ENCODE peak calls at places on chromosomes 11 and 22, in eight cellular contexts. One of them, this sample, is unnamed.

GRCh38 chr11:87477321-87477720 is 439.6 kb downstream of the TMEM135 start:
- DNase-seq in GM12865: no peak
- DNase-seq in PC-3: no peak
- DNase-seq in psoas muscle: no peak
- DNase-seq in body of pancreas: no peak
- DNase-seq in cardiac fibroblast: no peak
- DNase-seq in AG04450: no peak
- DNase-seq in GM10248: no peak
- DNase-seq in this sample: no peak

GRCh38 chr22:37887610-37888378 is 18.3 kb upstream of the MICALL1 start:
- DNase-seq in GM12865: no peak
- DNase-seq in PC-3: peak; percentile 70
- DNase-seq in psoas muscle: no peak
- DNase-seq in body of pancreas: peak; percentile 23
- DNase-seq in cardiac fibroblast: peak; percentile 96
- DNase-seq in AG04450: peak; percentile 47
- DNase-seq in GM10248: no peak
- DNase-seq in this sample: no peak

GRCh38 chr11:34890812-34891211 is 25.4 kb downstream of the APIP start:
- DNase-seq in GM12865: peak; percentile 21
- DNase-seq in PC-3: peak; percentile 78
- DNase-seq in psoas muscle: no peak
- DNase-seq in body of pancreas: no peak
- DNase-seq in cardiac fibroblast: peak; percentile 74
- DNase-seq in AG04450: peak; percentile 3
- DNase-seq in GM10248: peak; percentile 21
- DNase-seq in this sample: no peak

GRCh38 chr11:43997022-43997665 is 50.6 kb upstream of the ACCSL start:
- DNase-seq in GM12865: peak; percentile 21
- DNase-seq in PC-3: no peak
- DNase-seq in psoas muscle: no peak
- DNase-seq in body of pancreas: no peak
- DNase-seq in cardiac fibroblast: no peak
- DNase-seq in AG04450: no peak
- DNase-seq in GM10248: no peak
- DNase-seq in this sample: no peak

GRCh38 chr11:19873730-19874129 is 161.1 kb downstream of the NAV2 start:
- DNase-seq in GM12865: no peak
- DNase-seq in PC-3: no peak
- DNase-seq in psoas muscle: no peak
- DNase-seq in body of pancreas: no peak
- DNase-seq in cardiac fibroblast: no peak
- DNase-seq in AG04450: no peak
- DNase-seq in GM10248: no peak
- DNase-seq in this sample: no peak

GRCh38 chr11:81869337-81870065 is 864.2 kb downstream of the FAM181B start:
- DNase-seq in GM12865: peak; percentile 93
- DNase-seq in PC-3: no peak
- DNase-seq in psoas muscle: no peak
- DNase-seq in body of pancreas: peak; percentile 29
- DNase-seq in cardiac fibroblast: no peak
- DNase-seq in AG04450: no peak
- DNase-seq in GM10248: peak; percentile 28
- DNase-seq in this sample: peak; percentile 22

GRCh38 chr11:72951815-72952340 is 137.7 kb downstream of the ATG16L2 start:
- DNase-seq in GM12865: peak; percentile 64
- DNase-seq in PC-3: no peak
- DNase-seq in psoas muscle: no peak
- DNase-seq in body of pancreas: no peak
- DNase-seq in cardiac fibroblast: no peak
- DNase-seq in AG04450: no peak
- DNase-seq in GM10248: peak; percentile 36
- DNase-seq in this sample: peak; percentile 45

GRCh38 chr11:84260862-84261261 is 974.7 kb upstream of the CCDC90B start:
- DNase-seq in GM12865: no peak
- DNase-seq in PC-3: no peak
- DNase-seq in psoas muscle: no peak
- DNase-seq in body of pancreas: no peak
- DNase-seq in cardiac fibroblast: no peak
- DNase-seq in AG04450: no peak
- DNase-seq in GM10248: no peak
- DNase-seq in this sample: no peak

GRCh38 chr11:8477680-8478079 is 116.3 kb downstream of the STK33 start:
- DNase-seq in GM12865: peak; percentile 56
- DNase-seq in PC-3: no peak
- DNase-seq in psoas muscle: no peak
- DNase-seq in body of pancreas: no peak
- DNase-seq in cardiac fibroblast: no peak
- DNase-seq in AG04450: no peak
- DNase-seq in GM10248: peak; percentile 27
- DNase-seq in this sample: peak; percentile 33

GRCh38 chr22:43066844-43067385 is 22.3 kb downstream of the TTLL1 start:
- DNase-seq in GM12865: no peak
- DNase-seq in PC-3: peak; percentile 75
- DNase-seq in psoas muscle: no peak
- DNase-seq in body of pancreas: no peak
- DNase-seq in cardiac fibroblast: no peak
- DNase-seq in AG04450: no peak
- DNase-seq in GM10248: no peak
- DNase-seq in this sample: no peak

GRCh38 chr11:104152941-104153340 is 11.0 kb downstream of the PDGFD start:
- DNase-seq in GM12865: peak; percentile 7
- DNase-seq in PC-3: no peak
- DNase-seq in psoas muscle: no peak
- DNase-seq in body of pancreas: no peak
- DNase-seq in cardiac fibroblast: no peak
- DNase-seq in AG04450: no peak
- DNase-seq in GM10248: no peak
- DNase-seq in this sample: no peak

GRCh38 chr22:41742918-41743317 is 43.6 kb downstream of the MEI1 start:
- DNase-seq in GM12865: no peak
- DNase-seq in PC-3: no peak
- DNase-seq in psoas muscle: no peak
- DNase-seq in body of pancreas: no peak
- DNase-seq in cardiac fibroblast: no peak
- DNase-seq in AG04450: no peak
- DNase-seq in GM10248: no peak
- DNase-seq in this sample: no peak

GRCh38 chr11:100918551-100919500 is 210.8 kb downstream of the PGR start:
- DNase-seq in GM12865: no peak
- DNase-seq in PC-3: peak; percentile 77
- DNase-seq in psoas muscle: no peak
- DNase-seq in body of pancreas: no peak
- DNase-seq in cardiac fibroblast: peak; percentile 21
- DNase-seq in AG04450: no peak
- DNase-seq in GM10248: no peak
- DNase-seq in this sample: no peak

GRCh38 chr11:78032090-78032489 is 9.0 kb upstream of the KCTD14 start:
- DNase-seq in GM12865: no peak
- DNase-seq in PC-3: no peak
- DNase-seq in psoas muscle: no peak
- DNase-seq in body of pancreas: peak; percentile 76
- DNase-seq in cardiac fibroblast: peak; percentile 63
- DNase-seq in AG04450: no peak
- DNase-seq in GM10248: no peak
- DNase-seq in this sample: no peak

GRCh38 chr11:70668204-70669202 is 270.2 kb downstream of the CTTN start:
- DNase-seq in GM12865: no peak
- DNase-seq in PC-3: peak; percentile 77
- DNase-seq in psoas muscle: no peak
- DNase-seq in body of pancreas: no peak
- DNase-seq in cardiac fibroblast: peak; percentile 13
- DNase-seq in AG04450: no peak
- DNase-seq in GM10248: no peak
- DNase-seq in this sample: no peak

GRCh38 chr11:114354076-114354475 is 46.2 kb downstream of the C11orf71 start:
- DNase-seq in GM12865: no peak
- DNase-seq in PC-3: peak; percentile 96
- DNase-seq in psoas muscle: no peak
- DNase-seq in body of pancreas: no peak
- DNase-seq in cardiac fibroblast: peak; percentile 72
- DNase-seq in AG04450: peak; percentile 62
- DNase-seq in GM10248: no peak
- DNase-seq in this sample: no peak

GRCh38 chr11:45615182-45615792 is 50.1 kb downstream of the CHST1 start:
- DNase-seq in GM12865: no peak
- DNase-seq in PC-3: no peak
- DNase-seq in psoas muscle: no peak
- DNase-seq in body of pancreas: no peak
- DNase-seq in cardiac fibroblast: no peak
- DNase-seq in AG04450: no peak
- DNase-seq in GM10248: no peak
- DNase-seq in this sample: no peak
- TF ChIP-seq CTCF in GM12865: no peak
- TF ChIP-seq CTCF in PC-3: no peak
- TF ChIP-seq CTCF in psoas muscle: no peak
- TF ChIP-seq CTCF in body of pancreas: no peak
- TF ChIP-seq CTCF in cardiac fibroblast: no peak
- TF ChIP-seq CTCF in AG04450: no peak
- TF ChIP-seq CTCF in GM10248: no peak
- TF ChIP-seq CTCF in this sample: no peak

GRCh38 chr11:129287920-129288319 is 87.7 kb upstream of the BARX2 start:
- DNase-seq in GM12865: no peak
- DNase-seq in PC-3: no peak
- DNase-seq in psoas muscle: no peak
- DNase-seq in body of pancreas: no peak
- DNase-seq in cardiac fibroblast: no peak
- DNase-seq in AG04450: no peak
- DNase-seq in GM10248: no peak
- DNase-seq in this sample: no peak

GRCh38 chr11:129283141-129283540 is 91.0 kb upstream of the ARHGAP32 start:
- DNase-seq in GM12865: no peak
- DNase-seq in PC-3: peak; percentile 90
- DNase-seq in psoas muscle: no peak
- DNase-seq in body of pancreas: peak; percentile 49
- DNase-seq in cardiac fibroblast: no peak
- DNase-seq in AG04450: no peak
- DNase-seq in GM10248: no peak
- DNase-seq in this sample: no peak

GRCh38 chr11:129286813-129287212 is 88.8 kb upstream of the BARX2 start:
- DNase-seq in GM12865: no peak
- DNase-seq in PC-3: peak; percentile 41
- DNase-seq in psoas muscle: no peak
- DNase-seq in body of pancreas: no peak
- DNase-seq in cardiac fibroblast: no peak
- DNase-seq in AG04450: no peak
- DNase-seq in GM10248: no peak
- DNase-seq in this sample: no peak

GRCh38 chr11:129282634-129283033 is 90.5 kb upstream of the ARHGAP32 start:
- DNase-seq in GM12865: no peak
- DNase-seq in PC-3: no peak
- DNase-seq in psoas muscle: no peak
- DNase-seq in body of pancreas: no peak
- DNase-seq in cardiac fibroblast: no peak
- DNase-seq in AG04450: no peak
- DNase-seq in GM10248: no peak
- DNase-seq in this sample: no peak

DNA sequence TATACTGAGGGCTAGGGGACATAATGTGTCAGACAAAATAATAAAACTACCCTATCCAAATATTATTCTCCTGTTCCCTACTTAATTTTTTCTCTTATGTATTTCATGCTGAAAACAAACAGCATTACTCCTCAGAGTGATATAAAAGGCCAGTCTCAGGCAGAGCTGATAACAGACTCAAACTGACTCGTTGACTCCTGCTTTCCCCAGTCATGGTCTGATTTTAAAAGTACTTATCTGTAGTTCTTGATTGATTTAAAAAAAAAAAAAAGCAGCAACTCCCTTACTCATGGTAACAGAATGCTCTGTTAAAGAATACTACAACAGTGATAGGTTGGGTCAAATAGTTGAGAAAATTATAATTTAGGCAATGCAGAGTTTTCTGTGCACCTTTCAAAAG is 90.3 kb upstream of the BARX2 start:
- DNase-seq in GM12865: no peak
- DNase-seq in PC-3: no peak
- DNase-seq in psoas muscle: no peak
- DNase-seq in body of pancreas: peak; percentile 26
- DNase-seq in cardiac fibroblast: no peak
- DNase-seq in AG04450: no peak
- DNase-seq in GM10248: no peak
- DNase-seq in this sample: no peak
- TF ChIP-seq CTCF in GM12865: no peak
- TF ChIP-seq CTCF in PC-3: no peak
- TF ChIP-seq CTCF in psoas muscle: no peak
- TF ChIP-seq CTCF in body of pancreas: no peak
- TF ChIP-seq CTCF in cardiac fibroblast: no peak
- TF ChIP-seq CTCF in AG04450: no peak
- TF ChIP-seq CTCF in GM10248: no peak
- TF ChIP-seq CTCF in this sample: no peak

DNA sequence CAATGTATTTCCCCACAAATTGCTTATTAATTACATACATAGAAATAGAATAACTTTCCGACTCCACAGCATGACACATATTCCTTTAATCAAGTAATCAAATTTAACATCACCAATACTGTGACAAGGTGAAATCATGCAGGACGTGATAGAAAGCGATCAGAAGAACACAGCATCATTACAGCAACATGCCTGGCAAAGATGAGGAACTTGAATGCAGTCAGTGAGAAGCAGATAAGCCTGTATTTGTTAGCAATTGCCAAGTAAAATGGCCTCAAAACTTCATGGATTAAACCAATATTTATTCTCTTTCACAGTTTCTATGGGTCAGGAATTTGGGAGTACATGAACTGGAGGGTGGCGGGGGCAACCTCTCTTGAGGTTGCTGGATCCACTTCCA is 12.1 kb upstream of the TEAD1 start:
- DNase-seq in GM12865: no peak
- DNase-seq in PC-3: no peak
- DNase-seq in psoas muscle: no peak
- DNase-seq in body of pancreas: no peak
- DNase-seq in cardiac fibroblast: no peak
- DNase-seq in AG04450: no peak
- DNase-seq in GM10248: no peak
- DNase-seq in this sample: no peak
- TF ChIP-seq CTCF in GM12865: no peak
- TF ChIP-seq CTCF in PC-3: no peak
- TF ChIP-seq CTCF in psoas muscle: no peak
- TF ChIP-seq CTCF in body of pancreas: no peak
- TF ChIP-seq CTCF in cardiac fibroblast: no peak
- TF ChIP-seq CTCF in AG04450: no peak
- TF ChIP-seq CTCF in GM10248: no peak
- TF ChIP-seq CTCF in this sample: no peak

DNA sequence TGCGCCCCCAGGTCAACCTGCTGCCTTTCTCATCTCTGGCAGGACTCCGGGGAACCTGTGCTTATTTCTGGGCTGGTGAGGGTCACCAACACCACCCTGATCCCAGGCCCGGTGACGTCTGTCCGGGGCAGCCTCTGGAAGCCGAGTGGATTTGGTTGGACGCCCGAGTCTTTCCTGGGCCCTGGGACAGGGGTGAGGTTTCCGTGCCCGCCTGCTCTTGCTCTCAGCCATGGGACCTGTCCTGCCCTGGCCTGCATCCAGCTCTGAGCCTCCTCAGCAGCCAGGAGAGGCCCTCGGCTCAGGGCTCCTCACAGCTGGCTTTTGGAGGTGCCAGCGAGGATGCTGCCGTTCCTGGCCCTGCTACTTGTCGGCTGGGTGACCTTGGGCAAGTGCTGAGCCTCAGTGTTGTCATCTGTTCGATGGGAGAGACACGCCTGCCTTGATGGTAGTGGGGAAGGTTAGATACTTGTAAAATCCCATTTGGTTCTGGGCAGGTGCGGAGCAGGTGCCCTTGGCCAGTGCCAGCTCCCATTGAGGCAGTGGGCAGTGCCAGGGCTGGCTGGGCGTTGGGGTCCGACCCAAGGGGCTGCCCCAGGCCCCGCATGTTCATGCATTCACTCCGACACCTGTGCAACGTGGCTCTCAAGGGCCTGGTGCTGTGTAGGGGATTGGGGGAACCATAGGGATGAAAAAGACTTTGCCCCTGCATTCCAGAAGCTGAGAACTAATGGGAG is 58.9 kb upstream of the THY1 start:
- DNase-seq in GM12865: no peak
- DNase-seq in PC-3: no peak
- DNase-seq in psoas muscle: peak; percentile 64
- DNase-seq in body of pancreas: peak; percentile 28
- DNase-seq in cardiac fibroblast: no peak
- DNase-seq in AG04450: no peak
- DNase-seq in GM10248: no peak
- DNase-seq in this sample: no peak
- TF ChIP-seq CTCF in GM12865: no peak
- TF ChIP-seq CTCF in PC-3: peak; percentile 35
- TF ChIP-seq CTCF in psoas muscle: no peak
- TF ChIP-seq CTCF in body of pancreas: no peak
- TF ChIP-seq CTCF in cardiac fibroblast: no peak
- TF ChIP-seq CTCF in AG04450: no peak
- TF ChIP-seq CTCF in GM10248: no peak
- TF ChIP-seq CTCF in this sample: no peak

This sample was measured in GM13976.